ENCODE peak calls at places on chromosomes 11 and 22, in four cellular contexts. L is K562, K is GM12878, Z is HepG2. H is an unnamed sample.

GRCh38 chr11:76769071-76769560 is 14.0 kb upstream of the TSKU start:
- DNase-seq in L (no peak), K (no peak), Z (no peak), H (no peak)

GRCh38 chr22:17578129-17578754 is 14.9 kb downstream of the SLC25A18 start:
- DNase-seq in L (no peak), K (no peak), Z (peak), H (no peak)

GRCh38 chr11:118552341-118552740 is 13.4 kb downstream of the IFT46 start:
- DNase-seq in L (no peak), K (no peak), Z (no peak), H (no peak)

GRCh38 chr22:37571258-37571991 is 8.5 kb downstream of the LGALS2 start:
- DNase-seq in L (no peak), K (no peak), Z (no peak), H (peak)

GRCh38 chr22:23500508-23501208 is 79.4 kb downstream of the IGLL1 start:
- DNase-seq in L (no peak), K (no peak), Z (no peak), H (no peak)

GRCh38 chr22:46084943-46085830 is 65.1 kb upstream of the PPARA start:
- DNase-seq in L (peak), K (no peak), Z (no peak), H (peak)

GRCh38 chr11:113204280-113204679 is 110.1 kb upstream of the TTC12 start:
- DNase-seq in L (no peak), K (no peak), Z (no peak), H (no peak)

GRCh38 chr11:65538232-65538914 is 13.5 kb downstream of the SCYL1 start:
- DNase-seq in L (no peak), K (no peak), Z (no peak), H (no peak)

GRCh38 chr11:105179542-105180278 is 40.1 kb upstream of the CARD18 start:
- DNase-seq in L (no peak), K (no peak), Z (peak), H (no peak)

GRCh38 chr22:20418211-20418788 is 19.3 kb downstream of the SCARF2 start:
- DNase-seq in L (peak), K (no peak), Z (peak), H (peak)
- TF ChIP-seq REST in L (peak), K (no peak), Z (no peak), H (no peak)

GRCh38 chr11:13140028-13140870 is 131.1 kb downstream of the RASSF10 start:
- DNase-seq in L (no peak), K (peak), Z (peak), H (peak)
- TF ChIP-seq ESRRA in L (no peak), K (no peak), Z (peak), H (peak)

GRCh38 chr22:42645341-42645937 is 3.8 kb downstream of the CYB5R3 start:
- DNase-seq in L (no peak), K (no peak), Z (no peak), H (no peak)

GRCh38 chr22:42645938-42646568 is 3.1 kb downstream of the CYB5R3 start:
- DNase-seq in L (no peak), K (no peak), Z (no peak), H (no peak)

GRCh38 chr22:42643632-42644421 is 3.4 kb upstream of the ATP5MGL start:
- DNase-seq in L (no peak), K (no peak), Z (no peak), H (no peak)

GRCh38 chr22:42642801-42643631 is 2.6 kb upstream of the ATP5MGL start:
- DNase-seq in L (no peak), K (no peak), Z (no peak), H (no peak)

GRCh38 chr22:42644422-42645340 is 4.3 kb upstream of the ATP5MGL start:
- DNase-seq in L (no peak), K (no peak), Z (no peak), H (no peak)
- H3K4me3 ChIP-seq in L (no peak), K (peak), Z (peak), H (no peak)

GRCh38 chr11:21268036-21268435 is 598.6 kb downstream of the NELL1 start:
- DNase-seq in L (no peak), K (no peak), Z (no peak), H (no peak)
- TF ChIP-seq REST in L (no peak), K (no peak), Z (no peak), H (no peak)

GRCh38 chr11:34655335-34656008 is 34.6 kb downstream of the EHF start:
- DNase-seq in L (no peak), K (no peak), Z (peak), H (no peak)
- TF ChIP-seq ESRRA in L (no peak), K (no peak), Z (no peak), H (no peak)

GRCh38 chr22:44129614-44129976 is 51.1 kb upstream of the PARVG start:
- DNase-seq in L (peak), K (no peak), Z (no peak), H (no peak)
- H3K4me3 ChIP-seq in L (no peak), K (no peak), Z (no peak), H (no peak)

GRCh38 chr11:48081151-48082010 is 101.0 kb downstream of the PTPRJ start:
- DNase-seq in L (no peak), K (no peak), Z (no peak), H (no peak)
- TF ChIP-seq REST in L (no peak), K (no peak), Z (no peak), H (no peak)

H was measured in A549.